ENCODE peak calls at places on chromosomes 3 and 15, in five cellular contexts. L is tibial nerve, R is astrocyte of the spinal cord, O is left kidney, K is EL. W is an unnamed sample.
A peak's percentile ranks its signal among the peaks of the same experiment; 100 is the strongest.

GRCh38 chr3:46429250-46429649 is 22.2 kb downstream of the CCRL2 start:
- DNase-seq in O (no peak), R (no peak), K (no peak), L (no peak), W (peak; percentile 10)

GRCh38 chr3:188468196-188468595 is 314.2 kb downstream of the LPP start:
- DNase-seq in K (peak; percentile 17), O (peak; percentile 24), R (peak; percentile 52), L (no peak), W (no peak)

GRCh38 chr15:55770808-55771207 is 27.9 kb upstream of the PRTG start:
- DNase-seq in R (no peak), L (no peak), O (no peak), K (peak; percentile 34), W (no peak)

GRCh38 chr15:34055868-34056595 is 17.0 kb upstream of the AVEN start:
- DNase-seq in K (peak; percentile 78), L (no peak), R (peak; percentile 75), O (no peak), W (no peak)

GRCh38 chr15:57213783-57214366 is 162.4 kb upstream of the CGNL1 start:
- DNase-seq in R (peak; percentile 67), O (peak; percentile 73), L (no peak), K (peak; percentile 62), W (no peak)

GRCh38 chr3:10204921-10205320 is 40.2 kb downstream of the IRAK2 start:
- DNase-seq in O (no peak), K (peak; percentile 28), L (no peak), R (no peak), W (no peak)

GRCh38 chr15:97084650-97085049 is 754.1 kb downstream of the NR2F2 start:
- DNase-seq in R (peak; percentile 31), K (peak; percentile 30), O (no peak), L (no peak), W (no peak)

GRCh38 chr3:184156522-184156955 is 1.4 kb downstream of the DVL3 start:
- DNase-seq in L (no peak), O (peak; percentile 82), R (peak; percentile 53), K (peak; percentile 73), W (peak; percentile 71)

GRCh38 chr15:99909914-99910313 is 176.7 kb upstream of the LYSMD4 start:
- DNase-seq in K (no peak), L (no peak), O (peak; percentile 90), R (no peak), W (peak; percentile 61)

GRCh38 chr3:106842151-106842550 is 535.1 kb upstream of the CCDC54 start:
- DNase-seq in K (no peak), L (no peak), O (no peak), R (peak; percentile 42), W (no peak)

GRCh38 chr3:185959609-185960517 is 22.0 kb upstream of the TRA2B start:
- DNase-seq in R (peak; percentile 77), K (peak; percentile 42), L (no peak), O (peak; percentile 88), W (no peak)

GRCh38 chr3:28743843-28744242 is 395.2 kb upstream of the AZI2 start:
- DNase-seq in R (no peak), K (no peak), O (no peak), L (no peak), W (no peak)

GRCh38 chr3:190990898-190991297 is 128.4 kb upstream of the GMNC start:
- DNase-seq in K (no peak), O (no peak), L (no peak), R (no peak), W (no peak)

GRCh38 chr3:101617478-101617877 is 43.5 kb downstream of the PCNP start:
- DNase-seq in O (no peak), L (no peak), K (no peak), R (no peak), W (no peak)

GRCh38 chr3:23567917-23568316 is 237.8 kb upstream of the UBE2E1 start:
- DNase-seq in K (peak; percentile 92), R (peak; percentile 97), L (no peak), O (no peak), W (no peak)

GRCh38 chr3:123546133-123546755 is 38.6 kb downstream of the HACD2 start:
- DNase-seq in R (peak; percentile 72), K (peak; percentile 65), L (no peak), O (peak; percentile 20), W (no peak)

GRCh38 chr15:100438570-100438969 is 90.2 kb downstream of the CERS3 start:
- DNase-seq in L (peak; percentile 28), O (peak; percentile 79), R (no peak), K (peak; percentile 8), W (no peak)

GRCh38 chr3:18546632-18547031 is 121.5 kb upstream of the SATB1 start:
- DNase-seq in R (no peak), O (no peak), L (no peak), K (no peak), W (no peak)

GRCh38 chr3:46110701-46111493 is 83.6 kb upstream of the XCR1 start:
- DNase-seq in L (no peak), O (no peak), R (peak; percentile 93), K (peak; percentile 96), W (peak; percentile 17)

GRCh38 chr15:80036067-80036466 is 23.4 kb upstream of the ZFAND6 start:
- DNase-seq in O (no peak), R (no peak), L (no peak), K (no peak), W (no peak)

GRCh38 chr3:113266738-113267137 is 55.4 kb downstream of the BOC start:
- DNase-seq in R (no peak), L (no peak), K (no peak), O (peak; percentile 84), W (peak; percentile 78)

GRCh38 chr3:123623346-123623880 is 38.6 kb upstream of the HACD2 start:
- DNase-seq in O (no peak), K (no peak), L (no peak), R (no peak), W (no peak)

GRCh38 chr3:149534671-149535394 is 60.3 kb downstream of the TM4SF4 start:
- DNase-seq in O (no peak), K (peak; percentile 57), R (peak; percentile 79), L (no peak), W (no peak)

GRCh38 chr3:43691120-43692002 is 623 bp downstream of the ABHD5 start:
- DNase-seq in R (peak; percentile 29), K (peak; percentile 66), O (peak; percentile 92), L (peak; percentile 14), W (peak; percentile 75)

W was measured in ELF-1.